ENCODE peak calls at places on chromosomes 11 and 22, in eight cellular contexts. X, K, F, C, Z, A, D and U are unnamed samples.

GRCh38 chr11:104151404-104152204 is 12.3 kb downstream of the PDGFD start:
- DNase-seq in X (no peak), K (no peak), F (no peak), C (no peak), Z (no peak), A (no peak), D (no peak), U (no peak)

GRCh38 chr22:24505337-24505736 is 10.2 kb downstream of the UPB1 start:
- DNase-seq in X (no peak), K (peak; percentile 17), F (no peak), C (no peak), Z (no peak), A (no peak), D (no peak), U (no peak)

GRCh38 chr11:27696112-27696511 is 4.1 kb downstream of the BDNF start:
- DNase-seq in X (no peak), K (no peak), F (no peak), C (no peak), Z (no peak), A (no peak), D (no peak), U (no peak)

GRCh38 chr22:38572065-38572464 is 2.1 kb upstream of the DMC1 start:
- DNase-seq in X (peak; percentile 67), K (no peak), F (peak; percentile 36), C (no peak), Z (no peak), A (peak; percentile 36), D (no peak), U (peak; percentile 28)

GRCh38 chr11:13140028-13140870 is 131.1 kb downstream of the RASSF10 start:
- DNase-seq in X (peak; percentile 49), K (peak; percentile 78), F (no peak), C (no peak), Z (peak; percentile 84), A (peak; percentile 87), D (no peak), U (no peak)

GRCh38 chr22:43153916-43154315 is 2.6 kb downstream of the TSPO start:
- DNase-seq in X (no peak), K (no peak), F (no peak), C (no peak), Z (no peak), A (no peak), D (no peak), U (no peak)

GRCh38 chr22:37051629-37052385 is at the start of gene KCTD17:
- DNase-seq in X (peak; percentile 69), K (peak; percentile 70), F (peak; percentile 76), C (no peak), Z (peak; percentile 89), A (peak; percentile 82), D (peak; percentile 42), U (peak; percentile 66)

GRCh38 chr22:44209343-44209742 is 28.6 kb downstream of the PARVG start:
- DNase-seq in X (no peak), K (no peak), F (no peak), C (no peak), Z (no peak), A (no peak), D (no peak), U (no peak)

GRCh38 chr11:61489833-61490585 is 18.5 kb upstream of the LRRC10B start:
- DNase-seq in X (peak; percentile 69), K (no peak), F (peak; percentile 44), C (no peak), Z (no peak), A (no peak), D (no peak), U (no peak)

GRCh38 chr11:120689591-120689990 is 178.0 kb downstream of the GRIK4 start:
- DNase-seq in X (no peak), K (no peak), F (no peak), C (no peak), Z (no peak), A (no peak), D (no peak), U (no peak)

GRCh38 chr11:46223252-46223513 is 54.3 kb upstream of the CREB3L1 start:
- DNase-seq in X (no peak), K (no peak), F (no peak), C (no peak), Z (no peak), A (no peak), D (no peak), U (no peak)

GRCh38 chr11:123702137-123702536 is 39.3 kb downstream of the ZNF202 start:
- DNase-seq in X (no peak), K (no peak), F (no peak), C (no peak), Z (no peak), A (no peak), D (no peak), U (no peak)

GRCh38 chr11:95147364-95147905 is 57.8 kb downstream of the ENDOD1 start:
- DNase-seq in X (no peak), K (no peak), F (peak; percentile 43), C (peak; percentile 53), Z (no peak), A (no peak), D (no peak), U (no peak)

GRCh38 chr22:23531283-23531921 is 48.7 kb downstream of the IGLL1 start:
- DNase-seq in X (no peak), K (no peak), F (no peak), C (no peak), Z (peak; percentile 54), A (no peak), D (no peak), U (no peak)

GRCh38 chr11:110026823-110027626 is 66.2 kb upstream of the ZC3H12C start:
- DNase-seq in X (no peak), K (no peak), F (no peak), C (no peak), Z (no peak), A (no peak), D (no peak), U (no peak)

GRCh38 chr11:1280116-1281035 is 29.1 kb downstream of the TOLLIP start:
- DNase-seq in X (no peak), K (no peak), F (no peak), C (no peak), Z (no peak), A (no peak), D (no peak), U (no peak)

GRCh38 chr11:66334605-66335442 is 1.4 kb downstream of the RIN1 start:
- DNase-seq in X (no peak), K (no peak), F (no peak), C (no peak), Z (peak; percentile 60), A (no peak), D (no peak), U (no peak)

GRCh38 chr22:30947821-30948454 is 20.6 kb downstream of the MORC2 start:
- DNase-seq in X (peak; percentile 56), K (no peak), F (peak; percentile 32), C (no peak), Z (no peak), A (no peak), D (no peak), U (peak; percentile 31)

GRCh38 chr11:76615950-76616349 is 54.6 kb downstream of the LRRC32 start:
- DNase-seq in X (no peak), K (peak; percentile 83), F (no peak), C (no peak), Z (no peak), A (peak; percentile 80), D (no peak), U (no peak)

GRCh38 chr11:112537846-112538330 is 277.2 kb upstream of the PLET1 start:
- DNase-seq in X (no peak), K (no peak), F (no peak), C (no peak), Z (no peak), A (no peak), D (no peak), U (no peak)

GRCh38 chr11:35235944-35236666 is 97.1 kb downstream of the CD44 start:
- DNase-seq in X (no peak), K (peak; percentile 72), F (no peak), C (no peak), Z (no peak), A (peak; percentile 78), D (peak; percentile 64), U (peak; percentile 66)

GRCh38 chr22:38347944-38348750 is 30.9 kb upstream of the CSNK1E start:
- DNase-seq in X (no peak), K (peak; percentile 17), F (no peak), C (peak; percentile 57), Z (peak; percentile 43), A (no peak), D (no peak), U (no peak)

GRCh38 chr11:69951821-69952590 is 126.1 kb upstream of the ANO1 start:
- DNase-seq in X (no peak), K (no peak), F (no peak), C (no peak), Z (no peak), A (no peak), D (no peak), U (no peak)

GRCh38 chr11:64637346-64638016 is 46.5 kb downstream of the SLC22A12 start:
- DNase-seq in X (peak; percentile 26), K (no peak), F (peak; percentile 42), C (no peak), Z (no peak), A (no peak), D (no peak), U (no peak)
- H3K4me1 ChIP-seq in X (peaks cover 6% of the 10 kb centered on the region), K (peaks cover 4% of the 10 kb centered on the region), F (no peaks in the 10 kb centered on the region), C (no peaks in the 10 kb centered on the region), Z (no peaks in the 10 kb centered on the region), A (peaks cover 4% of the 10 kb centered on the region), D (peaks cover 5% of the 10 kb centered on the region), U (no peaks in the 10 kb centered on the region)

GRCh38 chr11:73969991-73970800 is 12.4 kb downstream of the UCP2 start:
- DNase-seq in X (no peak), K (no peak), F (no peak), C (no peak), Z (no peak), A (no peak), D (no peak), U (peak; percentile 42)
- H3K4me1 ChIP-seq in X (no peaks in the 10 kb centered on the region), K (peaks cover 25% of the 10 kb centered on the region), F (no peaks in the 10 kb centered on the region), C (no peaks in the 10 kb centered on the region), Z (peaks cover 13% of the 10 kb centered on the region), A (peaks cover 7% of the 10 kb centered on the region), D (peaks cover 83% of the 10 kb centered on the region), U (peaks cover 75% of the 10 kb centered on the region)

DNA sequence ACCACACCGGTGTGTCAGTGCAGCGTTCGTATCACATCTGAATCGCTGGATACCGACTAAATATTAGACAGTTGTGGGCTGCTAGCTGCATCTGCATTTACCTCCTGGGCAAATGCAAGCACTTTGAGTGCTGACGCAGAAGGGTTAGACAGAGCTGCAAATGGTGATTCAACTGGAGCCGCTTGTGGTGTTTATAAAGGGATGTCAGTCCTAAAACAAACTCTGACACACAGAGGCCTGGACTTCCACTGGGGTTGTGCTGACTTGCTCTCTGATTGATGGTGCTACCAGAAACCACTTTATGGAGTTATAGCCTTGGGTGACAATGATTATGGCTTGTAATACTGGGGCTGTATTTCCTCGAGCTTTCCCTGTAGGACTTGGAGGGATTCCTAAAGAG is 374.4 kb downstream of the NTM start:
- DNase-seq in X (no peak), K (no peak), F (no peak), C (no peak), Z (no peak), A (no peak), D (no peak), U (no peak)
- H3K4me1 ChIP-seq in X (peaks cover 6% of the 10 kb centered on the region), K (no peaks in the 10 kb centered on the region), F (no peaks in the 10 kb centered on the region), C (no peaks in the 10 kb centered on the region), Z (no peaks in the 10 kb centered on the region), A (no peaks in the 10 kb centered on the region), D (no peaks in the 10 kb centered on the region), U (no peaks in the 10 kb centered on the region)

DNA sequence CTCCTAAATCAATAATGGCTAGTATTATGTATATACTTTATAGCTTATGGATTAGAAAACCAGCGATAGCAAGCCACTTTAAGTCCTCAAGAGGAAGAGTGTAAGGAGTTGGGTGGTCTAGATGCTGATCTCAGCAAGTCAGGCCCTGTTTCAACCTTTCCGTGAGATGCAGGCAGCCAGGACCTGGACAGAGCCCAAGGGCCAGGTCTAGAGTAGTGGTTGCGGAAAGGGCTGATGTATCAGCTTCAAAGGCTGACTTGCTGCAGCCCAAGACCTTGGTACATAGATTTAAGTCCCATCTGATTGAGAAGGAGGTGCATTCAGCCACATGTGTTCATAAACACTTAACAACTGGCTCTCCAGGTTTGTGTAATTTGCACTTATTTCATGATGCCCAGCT is 33.4 kb downstream of the FLI1 start:
- DNase-seq in X (peak; percentile 32), K (no peak), F (no peak), C (no peak), Z (no peak), A (no peak), D (no peak), U (no peak)
- H3K4me1 ChIP-seq in X (no peaks in the 10 kb centered on the region), K (peaks cover 45% of the 10 kb centered on the region), F (no peaks in the 10 kb centered on the region), C (peaks cover 26% of the 10 kb centered on the region), Z (peaks cover 87% of the 10 kb centered on the region), A (peaks cover 8% of the 10 kb centered on the region), D (peaks cover 96% of the 10 kb centered on the region), U (peaks cover 99% of the 10 kb centered on the region)